ENCODE peak calls at places on chromosomes 11 and 22, in five cellular contexts. I is anterior cingulate cortex, W is GM19239, R is HFF-Myc, N is T-helper 2 cell. J is an unnamed sample.
A peak's percentile ranks its signal among the peaks of the same experiment; 100 is the strongest.

GRCh38 chr11:84673753-84674152 is 953.4 kb downstream of the DLG2 start:
- DNase-seq in N (no peak), R (no peak), I (no peak), W (no peak), J (no peak)

GRCh38 chr11:2691991-2692841 is 7.6 kb downstream of the KCNQ1OT1 start:
- DNase-seq in W (no peak), I (no peak), N (no peak), R (no peak), J (no peak)

GRCh38 chr22:38699143-38699542 is 1.6 kb downstream of the JOSD1 start:
- DNase-seq in R (no peak), I (no peak), N (peak; percentile 13), W (no peak), J (no peak)

GRCh38 chr22:31489632-31490495 is at the start of gene EIF4ENIF1:
- DNase-seq in R (peak; percentile 11), N (peak; percentile 94), I (peak; percentile 63), W (peak; percentile 89), J (peak; percentile 82)

GRCh38 chr11:96338910-96339703 is 3.9 kb downstream of the MAML2 start:
- DNase-seq in R (no peak), N (peak; percentile 81), W (peak; percentile 23), I (no peak), J (peak; percentile 43)

GRCh38 chr22:22810018-22810427 is 77.6 kb upstream of the IGLL5 start:
- DNase-seq in I (no peak), N (peak; percentile 60), W (no peak), R (no peak), J (peak; percentile 60)

GRCh38 chr11:108556019-108556418 is 37.5 kb downstream of the EXPH5 start:
- DNase-seq in W (no peak), N (no peak), R (no peak), I (no peak), J (no peak)

GRCh38 chr11:38971141-38971540 is 2373.1 kb upstream of the RAG2 start:
- DNase-seq in W (no peak), N (no peak), R (no peak), I (no peak), J (no peak)

GRCh38 chr22:46770726-46771125 is 8.3 kb downstream of the TBC1D22A start:
- DNase-seq in I (no peak), N (no peak), R (no peak), W (no peak), J (no peak)

GRCh38 chr11:1220941-1221721 is 1.7 kb upstream of the MUC5B start:
- DNase-seq in R (no peak), I (no peak), W (no peak), N (no peak), J (no peak)

GRCh38 chr11:134067486-134067885 is 1.4 kb upstream of the JAM3 start:
- DNase-seq in R (no peak), N (no peak), W (no peak), I (no peak), J (no peak)

GRCh38 chr11:122146475-122146874 is 30.5 kb upstream of the BLID start:
- DNase-seq in W (no peak), I (no peak), R (no peak), N (no peak), J (no peak)

GRCh38 chr22:45631140-45631539 is 40.5 kb upstream of the ATXN10 start:
- DNase-seq in N (no peak), W (no peak), I (no peak), R (no peak), J (no peak)

GRCh38 chr22:31618057-31618456 is 44.0 kb downstream of the PISD start:
- DNase-seq in I (no peak), R (no peak), N (no peak), W (no peak), J (no peak)

GRCh38 chr11:70623906-70624597 is 225.7 kb downstream of the CTTN start:
- DNase-seq in N (no peak), I (no peak), R (no peak), W (no peak), J (no peak)

GRCh38 chr11:105000167-105000566 is 22.8 kb downstream of the CASP5 start:
- DNase-seq in W (no peak), I (no peak), N (peak; percentile 21), R (peak; percentile 33), J (no peak)

GRCh38 chr11:61756452-61757212 is 4.2 kb downstream of the MYRF start:
- DNase-seq in R (no peak), N (peak; percentile 26), I (no peak), W (peak; percentile 86), J (no peak)

GRCh38 chr22:46374663-46375474 is 39.4 kb downstream of the TRMU start:
- DNase-seq in I (no peak), N (no peak), R (no peak), W (no peak), J (no peak)

GRCh38 chr11:126229782-126230540 is 18.4 kb downstream of the FAM118B start:
- DNase-seq in W (no peak), I (no peak), N (no peak), R (peak; percentile 51), J (no peak)

GRCh38 chr11:69699213-69699612 is 4.6 kb downstream of the FGF19 start:
- DNase-seq in W (no peak), I (no peak), N (no peak), R (no peak), J (no peak)

GRCh38 chr22:36541831-36542391 is 12.9 kb upstream of the EIF3D start:
- DNase-seq in I (no peak), W (no peak), R (peak; percentile 65), N (peak; percentile 37), J (no peak)

GRCh38 chr11:76803811-76804600 is 20.9 kb downstream of the TSKU start:
- DNase-seq in N (peak; percentile 63), R (no peak), I (no peak), W (no peak), J (no peak)

GRCh38 chr11:66080055-66080817 is 10.2 kb downstream of the PACS1 start:
- DNase-seq in I (no peak), N (peak; percentile 73), R (no peak), W (no peak), J (no peak)

GRCh38 chr11:49208006-49208721 is at the start of gene FOLH1:
- DNase-seq in W (no peak), I (peak; percentile 4), N (peak; percentile 1), R (no peak), J (no peak)

GRCh38 chr22:41526802-41527799 is 17.2 kb downstream of the POLR3H start:
- DNase-seq in N (peak; percentile 48), R (no peak), I (no peak), W (peak; percentile 59), J (peak; percentile 67)

GRCh38 chr11:130212431-130212961 is 52.9 kb downstream of the ST14 start:
- DNase-seq in I (no peak), W (no peak), R (no peak), N (no peak), J (peak; percentile 14)

GRCh38 chr22:17120281-17120680 is 879 bp downstream of the TMEM121B start:
- DNase-seq in N (peak; percentile 51), W (no peak), R (no peak), I (no peak), J (peak; percentile 44)

GRCh38 chr22:42287174-42287890 is 16.9 kb upstream of the TCF20 start:
- DNase-seq in N (no peak), R (no peak), W (no peak), I (no peak), J (no peak)

GRCh38 chr11:1277936-1278512 is 31.4 kb downstream of the TOLLIP start:
- DNase-seq in I (no peak), W (no peak), R (no peak), N (no peak), J (no peak)

GRCh38 chr22:19473578-19473977 is 5.4 kb downstream of the UFD1 start:
- DNase-seq in W (no peak), N (no peak), R (no peak), I (no peak), J (no peak)

GRCh38 chr11:115670538-115671200 is 166.5 kb upstream of the CADM1 start:
- DNase-seq in R (no peak), I (no peak), N (no peak), W (no peak), J (no peak)

GRCh38 chr22:38205261-38206128 is 3.7 kb downstream of the MAFF start:
- DNase-seq in W (no peak), I (no peak), R (no peak), N (no peak), J (no peak)

GRCh38 chr11:62603072-62603408 is 1.4 kb upstream of the MTA2 start:
- DNase-seq in R (no peak), N (no peak), I (no peak), W (no peak), J (no peak)

GRCh38 chr22:29314537-29315285 is 786 bp downstream of the RASL10A start:
- DNase-seq in N (no peak), W (no peak), R (no peak), I (no peak), J (no peak)

GRCh38 chr11:12523180-12523924 is 146.0 kb downstream of the PARVA start:
- DNase-seq in N (no peak), W (no peak), R (no peak), I (no peak), J (no peak)

GRCh38 chr11:34266090-34266912 is 91.5 kb downstream of the ABTB2 start:
- DNase-seq in N (no peak), W (no peak), R (peak; percentile 96), I (no peak), J (no peak)

GRCh38 chr11:6632116-6633073 is 13.2 kb upstream of the TPP1 start:
- DNase-seq in R (no peak), I (no peak), W (no peak), N (peak; percentile 20), J (no peak)

GRCh38 chr11:128711136-128711535 is 17.3 kb downstream of the FLI1 start:
- DNase-seq in I (no peak), R (no peak), W (no peak), N (no peak), J (no peak)

J was measured in activated B cell treated with CpG ODN at 0.5 μM for 24 hours.